ENCODE peak calls at places on chromosomes 12 and 14, in nine cellular contexts. Q is EH, E is activated T-cell treated with anti-CD3 and anti-CD28 coated beads for 1 hour, G is left kidney, B is NCI-H460, R is HS-27A, Z is epithelial cell of prostate, D is IMR-90, F is RPMI7951. M is an unnamed sample.

GRCh38 chr14:54683882-54684794 is 117.2 kb downstream of the SAMD4A start:
- DNase-seq in Q (peak), E (no peak), G (peak), B (no peak), R (peak), Z (no peak), D (peak), F (peak), M (peak)

GRCh38 chr12:84760091-84760490 is 152.5 kb downstream of the SLC6A15 start:
- DNase-seq in Q (no peak), E (no peak), G (no peak), B (no peak), R (no peak), Z (no peak), D (no peak), F (no peak), M (no peak)

GRCh38 chr14:32332415-32333116 is 3.5 kb downstream of the AKAP6 start:
- DNase-seq in Q (no peak), E (no peak), G (no peak), B (no peak), R (no peak), Z (no peak), D (no peak), F (no peak), M (no peak)

GRCh38 chr14:68487805-68488590 is 304.9 kb downstream of the ZFP36L1 start:
- DNase-seq in Q (peak), E (no peak), G (no peak), B (no peak), R (no peak), Z (no peak), D (peak), F (peak), M (no peak)

GRCh38 chr14:99289394-99290189 is 17.6 kb upstream of the BCL11B start:
- DNase-seq in Q (no peak), E (no peak), G (no peak), B (no peak), R (no peak), Z (no peak), D (no peak), F (no peak), M (no peak)

GRCh38 chr14:76473381-76474263 is 97.7 kb downstream of the ESRRB start:
- DNase-seq in Q (peak), E (no peak), G (peak), B (no peak), R (no peak), Z (no peak), D (peak), F (peak), M (no peak)

GRCh38 chr12:11621797-11622423 is 27.6 kb upstream of the ETV6 start:
- DNase-seq in Q (peak), E (peak), G (peak), B (no peak), R (no peak), Z (no peak), D (no peak), F (peak), M (no peak)

GRCh38 chr12:953776-954175 is 4.3 kb upstream of the RAD52 start:
- DNase-seq in Q (peak), E (no peak), G (no peak), B (no peak), R (peak), Z (peak), D (peak), F (peak), M (no peak)

GRCh38 chr12:78403136-78403535 is 461.4 kb upstream of the SYT1 start:
- DNase-seq in Q (peak), E (no peak), G (no peak), B (no peak), R (peak), Z (no peak), D (peak), F (peak), M (no peak)

GRCh38 chr12:107242189-107242588 is 148.8 kb upstream of the CRY1 start:
- DNase-seq in Q (no peak), E (no peak), G (peak), B (no peak), R (no peak), Z (no peak), D (peak), F (no peak), M (no peak)

GRCh38 chr12:131209082-131210070 is 255.7 kb downstream of the ADGRD1 start:
- DNase-seq in Q (no peak), E (no peak), G (no peak), B (no peak), R (no peak), Z (no peak), D (no peak), F (no peak), M (no peak)

GRCh38 chr12:95339086-95339788 is 121.6 kb downstream of the VEZT start:
- DNase-seq in Q (peak), E (no peak), G (no peak), B (no peak), R (no peak), Z (no peak), D (no peak), F (peak), M (no peak)

GRCh38 chr12:19288161-19288560 is 151.1 kb upstream of the AEBP2 start:
- DNase-seq in Q (no peak), E (no peak), G (no peak), B (no peak), R (no peak), Z (no peak), D (no peak), F (no peak), M (no peak)

GRCh38 chr14:49895480-49895879 is 2.6 kb downstream of the ARF6 start:
- DNase-seq in Q (peak), E (no peak), G (no peak), B (no peak), R (no peak), Z (no peak), D (no peak), F (no peak), M (no peak)

GRCh38 chr12:130555628-130556485 is 160.2 kb downstream of the RIMBP2 start:
- DNase-seq in Q (no peak), E (no peak), G (peak), B (no peak), R (no peak), Z (no peak), D (no peak), F (no peak), M (no peak)

GRCh38 chr14:74638066-74638465 is 26.0 kb upstream of the LTBP2 start:
- DNase-seq in Q (no peak), E (no peak), G (no peak), B (no peak), R (no peak), Z (no peak), D (no peak), F (no peak), M (no peak)

GRCh38 chr12:57746025-57746424 is 1.2 kb downstream of the TSPAN31 start:
- DNase-seq in Q (no peak), E (no peak), G (no peak), B (no peak), R (no peak), Z (no peak), D (no peak), F (no peak), M (no peak)

GRCh38 chr12:8644345-8645248 is 18.0 kb downstream of the MFAP5 start:
- DNase-seq in Q (no peak), E (no peak), G (no peak), B (no peak), R (no peak), Z (no peak), D (no peak), F (peak), M (no peak)

GRCh38 chr12:116666305-116666673 is 71.6 kb downstream of the SPRING1 start:
- DNase-seq in Q (no peak), E (no peak), G (no peak), B (no peak), R (no peak), Z (no peak), D (no peak), F (no peak), M (no peak)

GRCh38 chr12:9108504-9109212 is 7.1 kb downstream of the A2M start:
- DNase-seq in Q (no peak), E (no peak), G (no peak), B (no peak), R (no peak), Z (no peak), D (no peak), F (no peak), M (no peak)

GRCh38 chr14:21020977-21021545 is 3.8 kb downstream of the NDRG2 start:
- DNase-seq in Q (no peak), E (no peak), G (no peak), B (no peak), R (no peak), Z (no peak), D (no peak), F (no peak), M (no peak)

GRCh38 chr12:27555316-27555715 is 31.3 kb downstream of the PPFIBP1 start:
- DNase-seq in Q (no peak), E (no peak), G (no peak), B (no peak), R (no peak), Z (no peak), D (no peak), F (no peak), M (no peak)

GRCh38 chr14:34718750-34719304 is 4.4 kb upstream of the CFL2 start:
- DNase-seq in Q (peak), E (no peak), G (no peak), B (no peak), R (no peak), Z (no peak), D (peak), F (peak), M (no peak)

GRCh38 chr14:30162066-30162465 is 234.4 kb upstream of the PRKD1 start:
- DNase-seq in Q (peak), E (no peak), G (no peak), B (no peak), R (no peak), Z (no peak), D (no peak), F (no peak), M (no peak)

GRCh38 chr14:29652586-29652985 is 275.1 kb downstream of the PRKD1 start:
- DNase-seq in Q (peak), E (no peak), G (no peak), B (no peak), R (no peak), Z (no peak), D (peak), F (no peak), M (no peak)

GRCh38 chr12:1740161-1740948 is 49.5 kb downstream of the ADIPOR2 start:
- DNase-seq in Q (no peak), E (no peak), G (peak), B (no peak), R (no peak), Z (peak), D (no peak), F (no peak), M (no peak)